ENCODE peak calls at places on chromosomes 7 and 10, in four cellular contexts. I is hepatocyte, E is body of pancreas, H is AG04450. X is an unnamed sample.

GRCh38 chr7:52920977-52921376 is 114.5 kb upstream of the POM121L12 start:
- DNase-seq in E (no peak), I (no peak), H (no peak), X (no peak)

GRCh38 chr7:43625453-43625852 is 42.5 kb downstream of the STK17A start:
- DNase-seq in H (no peak), E (no peak), I (no peak), X (no peak)

GRCh38 chr7:101589976-101590662 is 39.0 kb downstream of the MYL10 start:
- DNase-seq in H (no peak), E (no peak), I (no peak), X (no peak)

GRCh38 chr7:43392638-43393037 is 190.3 kb upstream of the STK17A start:
- DNase-seq in I (no peak), E (no peak), H (no peak), X (no peak)

GRCh38 chr7:30771859-30772429 is 727 bp downstream of the MINDY4 start:
- DNase-seq in I (no peak), H (no peak), E (no peak), X (no peak)

GRCh38 chr7:79454325-79454960 is 976 bp upstream of the MAGI2 start:
- DNase-seq in I (peak; percentile 52), H (peak; percentile 8), E (no peak), X (no peak)

GRCh38 chr10:31147220-31147608 is 115.5 kb upstream of the ZNF438 start:
- DNase-seq in I (no peak), H (peak; percentile 42), E (no peak), X (no peak)

GRCh38 chr7:76269895-76270294 is 32.6 kb upstream of the HSPB1 start:
- DNase-seq in H (no peak), E (no peak), I (no peak), X (no peak)

GRCh38 chr10:7519351-7519750 is 108.5 kb upstream of the SFMBT2 start:
- DNase-seq in H (no peak), E (no peak), I (no peak), X (no peak)

GRCh38 chr7:134557391-134557790 is 8.5 kb downstream of the AKR1B15 start:
- DNase-seq in H (no peak), E (no peak), I (no peak), X (no peak)

GRCh38 chr7:745431-745980 is 18.4 kb upstream of the PRKAR1B start:
- DNase-seq in I (no peak), H (no peak), E (peak; percentile 3), X (no peak)

GRCh38 chr7:157622000-157622399 is 285.2 kb downstream of the DNAJB6 start:
- DNase-seq in E (no peak), I (no peak), H (no peak), X (no peak)

GRCh38 chr7:142248-142955 is 50.0 kb upstream of the FAM20C start:
- DNase-seq in H (no peak), E (peak; percentile 98), I (peak; percentile 78), X (no peak)

GRCh38 chr7:21850531-21851285 is 95.0 kb downstream of the CDCA7L start:
- DNase-seq in I (no peak), E (no peak), H (no peak), X (peak; percentile 25)

GRCh38 chr7:134016223-134016941 is 110.8 kb upstream of the LRGUK start:
- DNase-seq in E (peak; percentile 53), H (no peak), I (peak; percentile 48), X (peak; percentile 5)

GRCh38 chr10:96833220-96834001 is 1.3 kb downstream of the LCOR start:
- DNase-seq in H (no peak), I (peak; percentile 43), E (peak; percentile 15), X (no peak)

GRCh38 chr7:108824840-108825540 is 255.3 kb downstream of the DNAJB9 start:
- DNase-seq in I (no peak), E (no peak), H (no peak), X (peak; percentile 58)

GRCh38 chr7:832292-832967 is at the start of gene SUN1:
- DNase-seq in I (peak; percentile 63), H (no peak), E (peak; percentile 54), X (peak; percentile 39)

GRCh38 chr10:29304259-29305030 is 15.6 kb downstream of the LYZL1 start:
- DNase-seq in E (peak; percentile 71), I (peak; percentile 85), H (peak; percentile 45), X (peak; percentile 23)

GRCh38 chr7:138842111-138842510 is 44.1 kb upstream of the ATP6V0A4 start:
- DNase-seq in E (no peak), I (peak; percentile 45), H (peak; percentile 16), X (no peak)

GRCh38 chr10:48289652-48290238 is 15.2 kb upstream of the FRMPD2 start:
- DNase-seq in I (peak; percentile 71), E (peak; percentile 70), H (no peak), X (peak; percentile 10)

GRCh38 chr10:17915181-17915580 is 36.5 kb upstream of the SLC39A12 start:
- DNase-seq in E (no peak), I (no peak), H (no peak), X (no peak)

GRCh38 chr7:50504646-50505546 is 54.7 kb upstream of the FIGNL1 start:
- DNase-seq in I (no peak), H (no peak), E (no peak), X (no peak)
- H3K4me3 ChIP-seq in I (no peak overlapping the region), H (no peak overlapping the region), E (no peak overlapping the region), X (no peak overlapping the region)

GRCh38 chr10:132037676-132037975 is 28.1 kb upstream of the JAKMIP3 start:
- DNase-seq in H (no peak), E (no peak), I (no peak), X (no peak)

GRCh38 chr10:132039371-132039770 is 26.4 kb upstream of the JAKMIP3 start:
- DNase-seq in H (no peak), E (no peak), I (no peak), X (no peak)

GRCh38 chr10:132036153-132036886 is 29.4 kb upstream of the JAKMIP3 start:
- DNase-seq in E (peak; percentile 39), I (peak; percentile 41), H (no peak), X (no peak)

GRCh38 chr10:132035476-132035875 is 30.3 kb upstream of the JAKMIP3 start:
- DNase-seq in I (no peak), H (no peak), E (no peak), X (no peak)

DNA sequence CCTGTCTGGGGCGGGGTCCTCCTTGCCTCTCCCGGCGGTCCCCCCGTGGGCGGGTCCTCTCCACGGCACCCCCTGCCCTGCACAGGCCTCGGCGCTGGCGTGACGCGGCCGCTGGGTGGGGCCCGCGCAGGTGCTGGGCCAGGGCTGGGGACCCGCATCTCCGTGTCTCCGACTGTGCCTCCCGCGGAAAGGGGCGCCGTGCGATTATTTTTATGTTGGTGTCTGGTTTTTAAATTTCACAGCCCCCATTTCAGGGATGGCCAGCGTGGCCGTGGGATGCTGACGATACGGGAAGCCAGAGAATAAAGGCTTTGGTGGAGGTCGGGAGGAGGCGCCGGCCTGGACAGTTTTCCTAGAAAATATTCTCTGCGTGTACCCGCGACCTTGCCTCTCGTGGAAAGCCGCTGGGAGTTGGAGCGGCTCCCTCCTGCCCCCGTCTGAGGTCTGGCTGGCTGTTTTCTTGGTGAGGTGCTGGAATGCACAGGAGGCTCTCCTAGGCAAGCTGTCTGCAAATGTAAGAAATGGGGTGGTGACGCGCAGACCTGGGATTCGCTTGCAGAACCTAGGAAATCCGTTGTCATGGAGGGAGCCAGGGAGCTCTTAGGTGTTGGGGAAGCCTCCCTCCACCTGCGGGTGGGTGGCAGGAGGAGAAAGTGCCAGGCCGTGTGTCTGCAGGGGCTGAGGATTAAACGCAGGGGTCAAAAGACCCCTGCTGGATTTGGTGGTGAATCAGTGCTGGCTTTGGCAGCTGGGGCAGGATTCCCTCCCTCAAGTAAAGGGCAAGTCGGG is 28.7 kb upstream of the JAKMIP3 start:
- DNase-seq in H (no peak), I (no peak), E (peak; percentile 39), X (no peak)
- TF ChIP-seq CTCF in H (no peak), I (no peak), E (no peak), X (no peak)

DNA sequence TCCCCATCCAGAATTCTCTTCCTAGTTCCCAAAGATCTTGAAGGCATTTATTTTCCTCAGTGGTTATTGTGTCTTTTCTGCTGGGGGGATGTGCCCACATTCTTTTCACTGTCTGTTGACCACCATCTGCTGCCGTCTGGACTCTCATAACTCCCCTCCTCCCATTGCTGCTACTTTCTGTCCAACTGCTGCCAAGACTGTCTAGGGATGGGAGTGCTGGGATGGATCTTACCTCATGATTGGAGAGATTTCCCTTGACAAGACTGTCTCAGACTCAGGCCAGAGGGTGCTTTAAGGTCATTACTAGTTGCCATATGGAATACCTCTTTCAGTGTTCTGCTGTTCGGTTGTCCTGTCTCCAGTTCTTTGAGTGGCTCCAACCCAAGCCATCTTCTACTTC is 141.6 kb downstream of the C1GALT1 start:
- DNase-seq in I (no peak), E (no peak), H (no peak), X (no peak)
- H3K4me3 ChIP-seq in I (no peak overlapping the region), E (no peak overlapping the region), H (no peak overlapping the region), X (no peak overlapping the region)

GRCh38 chr7:151631968-151632749 is 112.5 kb upstream of the RHEB start:
- DNase-seq in E (peak; percentile 93), H (peak; percentile 21), I (peak; percentile 94), X (no peak)
- TF ChIP-seq CTCF in E (no peak), H (peak; percentile 21), I (peak; percentile 30), X (no peak)

GRCh38 chr10:124162774-124163354 is 69.5 kb upstream of the CHST15 start:
- DNase-seq in I (no peak), E (no peak), H (no peak), X (no peak)
- H3K4me3 ChIP-seq in I (no peak overlapping the region), E (no peak overlapping the region), H (no peak overlapping the region), X (no peak overlapping the region)

GRCh38 chr10:72342911-72343310 is 11.8 kb downstream of the DNAJB12 start:
- DNase-seq in H (no peak), E (no peak), I (no peak), X (no peak)

GRCh38 chr10:72340911-72341310 is 13.8 kb downstream of the DNAJB12 start:
- DNase-seq in E (no peak), I (peak; percentile 3), H (no peak), X (no peak)

GRCh38 chr10:72337722-72338121 is 17.0 kb downstream of the DNAJB12 start:
- DNase-seq in H (no peak), E (no peak), I (no peak), X (no peak)

GRCh38 chr10:72338180-72338579 is 16.5 kb downstream of the DNAJB12 start:
- DNase-seq in E (no peak), H (no peak), I (no peak), X (no peak)

DNA sequence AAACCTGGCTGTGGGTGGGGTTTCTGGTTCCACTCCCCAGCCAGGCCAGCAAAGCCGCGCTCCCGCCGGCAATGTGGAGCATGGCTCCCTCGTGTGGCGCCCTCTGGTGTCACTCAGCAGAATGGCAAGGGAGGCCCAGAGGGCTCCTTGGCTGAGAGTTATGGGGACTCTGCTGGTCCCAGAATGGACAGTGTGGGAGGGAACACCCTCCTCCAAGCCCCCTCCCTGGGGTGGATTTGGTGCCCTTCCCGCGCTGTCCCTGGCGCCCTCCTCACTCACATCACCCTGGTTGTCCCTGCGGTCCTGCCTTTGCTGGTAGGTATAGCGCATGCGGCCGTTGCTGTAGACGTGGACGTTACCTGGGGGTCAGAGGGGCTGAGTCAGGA is 14.2 kb downstream of the DNAJB12 start:
- DNase-seq in H (no peak), I (peak; percentile 77), E (peak; percentile 77), X (no peak)
- TF ChIP-seq CTCF in H (peak; percentile 91), I (peak; percentile 83), E (peak; percentile 97), X (peak; percentile 99)

GRCh38 chr7:150451097-150451793 is 815 bp downstream of the GIMAP8 start:
- DNase-seq in I (no peak), E (peak; percentile 23), H (no peak), X (no peak)
- H3K4me3 ChIP-seq in I (no peak overlapping the region), E (no peak overlapping the region), H (no peak overlapping the region), X (no peak overlapping the region)

GRCh38 chr7:124840435-124840834 is 74.8 kb upstream of the GPR37 start:
- DNase-seq in E (no peak), H (no peak), I (peak; percentile 6), X (no peak)
- TF ChIP-seq CTCF in E (peak; percentile 11), H (peak; percentile 22), I (peak; percentile 52), X (no peak)